ENCODE peak calls at places on chromosomes 11 and 22, in four cellular contexts. One of them, this sample, is unnamed.

GRCh38 chr11:11411401-11411985 is 58.4 kb upstream of the CSNK2A3 start:
- DNase-seq in HepG2: no peak
- DNase-seq in GM12878: no peak
- DNase-seq in A549: no peak
- DNase-seq in this sample: no peak

GRCh38 chr11:11580831-11581492 is 40.8 kb downstream of the GALNT18 start:
- DNase-seq in GM12878: no peak
- DNase-seq in A549: no peak
- DNase-seq in HepG2: no peak
- DNase-seq in this sample: no peak

GRCh38 chr11:26901162-26901561 is 92.8 kb upstream of the FIBIN start:
- DNase-seq in A549: no peak
- DNase-seq in HepG2: no peak
- DNase-seq in GM12878: no peak
- DNase-seq in this sample: no peak

GRCh38 chr11:38323961-38324761 is 1726.1 kb upstream of the RAG2 start:
- DNase-seq in HepG2: no peak
- DNase-seq in GM12878: no peak
- DNase-seq in A549: no peak
- DNase-seq in this sample: no peak

GRCh38 chr11:269146-269890 is 8.9 kb upstream of the NLRP6 start:
- DNase-seq in GM12878: peak
- DNase-seq in HepG2: peak
- DNase-seq in A549: no peak
- DNase-seq in this sample: no peak

GRCh38 chr11:13721760-13722159 is 53.3 kb downstream of the FAR1 start:
- DNase-seq in A549: no peak
- DNase-seq in GM12878: no peak
- DNase-seq in HepG2: no peak
- DNase-seq in this sample: no peak

GRCh38 chr11:98740335-98740734 is 280.4 kb upstream of the CNTN5 start:
- DNase-seq in A549: no peak
- DNase-seq in GM12878: no peak
- DNase-seq in HepG2: no peak
- DNase-seq in this sample: no peak

GRCh38 chr11:82987997-82988396 is 83.7 kb downstream of the RAB30 start:
- DNase-seq in GM12878: no peak
- DNase-seq in A549: no peak
- DNase-seq in HepG2: no peak
- DNase-seq in this sample: no peak

GRCh38 chr11:27254744-27255446 is 108.1 kb downstream of the CCDC34 start:
- DNase-seq in HepG2: no peak
- DNase-seq in GM12878: no peak
- DNase-seq in A549: no peak
- DNase-seq in this sample: no peak

GRCh38 chr22:42780070-42780540 is 59.4 kb upstream of the A4GALT start:
- DNase-seq in GM12878: peak
- DNase-seq in HepG2: peak
- DNase-seq in A549: peak
- DNase-seq in this sample: peak

GRCh38 chr22:32042924-32043323 is at the start of gene SLC5A1:
- DNase-seq in HepG2: no peak
- DNase-seq in A549: no peak
- DNase-seq in GM12878: no peak
- DNase-seq in this sample: no peak

GRCh38 chr22:42754658-42755057 is 34.0 kb upstream of the A4GALT start:
- DNase-seq in GM12878: no peak
- DNase-seq in A549: peak
- DNase-seq in HepG2: peak
- DNase-seq in this sample: peak

GRCh38 chr11:101128571-101129202 is 926 bp downstream of the PGR start:
- DNase-seq in HepG2: no peak
- DNase-seq in A549: no peak
- DNase-seq in GM12878: no peak
- DNase-seq in this sample: peak

GRCh38 chr11:77191823-77192495 is 63.9 kb downstream of the MYO7A start:
- DNase-seq in A549: peak
- DNase-seq in HepG2: peak
- DNase-seq in GM12878: no peak
- DNase-seq in this sample: peak

GRCh38 chr11:81772161-81772560 is 961.5 kb downstream of the FAM181B start:
- DNase-seq in GM12878: no peak
- DNase-seq in A549: no peak
- DNase-seq in HepG2: no peak
- DNase-seq in this sample: no peak

GRCh38 chr11:36713715-36714114 is 115.7 kb upstream of the RAG2 start:
- DNase-seq in A549: no peak
- DNase-seq in GM12878: no peak
- DNase-seq in HepG2: no peak
- DNase-seq in this sample: no peak

GRCh38 chr11:115930276-115930675 is 426.1 kb upstream of the CADM1 start:
- DNase-seq in HepG2: no peak
- DNase-seq in GM12878: no peak
- DNase-seq in A549: no peak
- DNase-seq in this sample: no peak

GRCh38 chr11:111376453-111376871 is 2.6 kb downstream of the POU2AF1 start:
- DNase-seq in A549: no peak
- DNase-seq in HepG2: no peak
- DNase-seq in GM12878: no peak
- DNase-seq in this sample: no peak

GRCh38 chr11:100576044-100577021 is 110.8 kb upstream of the ARHGAP42 start:
- DNase-seq in HepG2: peak
- DNase-seq in GM12878: peak
- DNase-seq in A549: peak
- DNase-seq in this sample: peak

GRCh38 chr11:128458316-128458715 is 129.0 kb downstream of the ETS1 start:
- DNase-seq in HepG2: no peak
- DNase-seq in GM12878: no peak
- DNase-seq in A549: peak
- DNase-seq in this sample: no peak

DNA sequence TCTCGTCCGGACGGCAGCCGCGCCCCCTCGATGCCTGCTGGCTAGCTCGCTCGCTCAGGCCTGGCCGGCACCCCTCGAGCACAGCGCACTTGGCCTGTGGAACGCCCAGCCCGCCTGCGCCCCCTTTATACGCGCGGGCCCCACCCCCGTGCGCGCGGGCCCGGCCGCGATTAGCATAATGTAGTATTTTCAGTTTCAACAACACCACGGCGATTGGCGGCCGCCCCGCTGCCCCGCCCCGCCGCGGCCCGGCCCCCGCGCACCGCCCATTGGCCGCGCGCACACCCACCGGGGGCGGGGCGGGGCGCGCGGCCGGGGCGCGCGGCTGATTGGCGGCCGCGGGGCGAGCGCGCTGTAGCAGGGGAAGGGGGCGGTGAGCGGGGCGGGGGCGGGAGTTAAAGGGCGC is at the start of gene CDKN1C:
- DNase-seq in A549: peak
- DNase-seq in GM12878: no peak
- DNase-seq in HepG2: no peak
- DNase-seq in this sample: peak
- TF ChIP-seq MYC in A549: no peak
- TF ChIP-seq MYC in GM12878: no peak
- TF ChIP-seq MYC in HepG2: no peak
- TF ChIP-seq MYC in this sample: no peak

DNA sequence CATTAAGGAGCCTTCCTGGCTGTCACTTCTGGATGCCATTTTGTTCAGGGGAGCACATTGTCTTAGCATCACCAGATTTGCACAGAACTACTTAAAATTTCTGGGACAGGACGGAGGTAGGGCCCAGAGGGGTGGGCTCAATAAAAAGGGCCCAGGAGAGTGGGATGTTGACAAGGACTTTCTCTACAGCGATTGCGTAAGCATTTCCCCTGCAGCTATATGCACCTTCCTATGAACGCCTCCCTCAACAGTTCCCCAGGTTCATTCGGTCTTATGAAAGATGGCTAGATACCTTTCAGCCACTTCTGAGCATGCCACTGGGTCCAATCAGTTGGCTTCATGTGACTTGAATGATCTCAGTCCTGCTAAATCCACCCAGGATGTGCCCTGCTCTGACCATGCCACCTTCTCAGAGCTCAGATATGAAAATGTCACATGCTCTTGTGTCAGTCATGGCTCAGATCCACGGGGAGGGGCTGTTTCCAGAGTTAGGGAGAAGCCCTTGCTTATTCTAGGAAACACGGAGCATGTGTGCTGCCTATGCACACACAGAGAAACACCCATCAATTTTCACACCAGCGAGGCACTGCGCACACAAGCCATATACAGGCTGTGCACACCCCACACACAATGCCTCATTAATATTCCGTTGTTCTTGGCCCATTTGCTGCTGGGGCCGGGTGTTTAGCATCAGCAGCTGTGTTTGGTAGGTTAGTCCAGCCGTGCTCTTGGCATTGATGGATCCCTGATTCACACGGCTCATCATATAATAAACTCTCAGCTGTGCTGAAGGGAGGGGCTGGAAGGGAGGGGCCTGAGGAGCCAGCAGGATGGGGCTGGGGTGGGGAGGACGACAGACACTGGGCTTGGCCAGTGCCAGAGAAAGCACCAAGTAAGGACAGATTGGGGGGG is 52.5 kb upstream of the NNMT start:
- DNase-seq in HepG2: no peak
- DNase-seq in A549: no peak
- DNase-seq in GM12878: no peak
- DNase-seq in this sample: peak
- TF ChIP-seq KDM1A in HepG2: no peak
- TF ChIP-seq KDM1A in A549: no peak
- TF ChIP-seq KDM1A in GM12878: no peak
- TF ChIP-seq KDM1A in this sample: no peak

DNA sequence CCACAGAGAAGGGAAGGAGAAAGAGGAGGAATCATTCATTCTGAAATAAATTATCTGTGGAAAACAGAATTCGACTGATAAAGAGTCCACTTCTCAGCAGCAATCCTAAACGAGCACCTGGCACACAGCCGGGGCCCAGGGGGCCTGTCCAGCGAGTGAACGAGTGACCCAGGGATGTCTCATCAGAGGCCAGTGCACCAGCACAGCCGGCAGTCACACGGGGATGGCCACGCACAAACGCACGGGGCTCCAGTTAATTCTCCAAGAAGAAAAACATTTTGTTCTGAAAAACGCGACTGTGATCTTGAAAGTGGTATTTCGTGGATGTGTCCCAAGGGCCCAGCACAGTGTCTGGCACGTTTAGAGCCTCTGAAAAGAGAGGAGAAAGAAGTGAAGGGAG is 154.6 kb downstream of the BRD1 start:
- DNase-seq in HepG2: no peak
- DNase-seq in GM12878: no peak
- DNase-seq in A549: no peak
- DNase-seq in this sample: no peak
- TF ChIP-seq MYC in HepG2: no peak
- TF ChIP-seq MYC in GM12878: no peak
- TF ChIP-seq MYC in A549: no peak
- TF ChIP-seq MYC in this sample: no peak

GRCh38 chr11:67314218-67314617 is 10.9 kb downstream of the SSH3 start:
- DNase-seq in HepG2: no peak
- DNase-seq in A549: no peak
- DNase-seq in GM12878: no peak
- DNase-seq in this sample: peak

GRCh38 chr11:67315325-67315909 is 12.1 kb downstream of the SSH3 start:
- DNase-seq in A549: no peak
- DNase-seq in GM12878: no peak
- DNase-seq in HepG2: no peak
- DNase-seq in this sample: peak

GRCh38 chr11:67318239-67318555 is 14.9 kb downstream of the SSH3 start:
- DNase-seq in A549: no peak
- DNase-seq in HepG2: no peak
- DNase-seq in GM12878: no peak
- DNase-seq in this sample: no peak

GRCh38 chr11:67317365-67318238 is 14.3 kb downstream of the SSH3 start:
- DNase-seq in GM12878: peak
- DNase-seq in HepG2: peak
- DNase-seq in A549: peak
- DNase-seq in this sample: peak

DNA sequence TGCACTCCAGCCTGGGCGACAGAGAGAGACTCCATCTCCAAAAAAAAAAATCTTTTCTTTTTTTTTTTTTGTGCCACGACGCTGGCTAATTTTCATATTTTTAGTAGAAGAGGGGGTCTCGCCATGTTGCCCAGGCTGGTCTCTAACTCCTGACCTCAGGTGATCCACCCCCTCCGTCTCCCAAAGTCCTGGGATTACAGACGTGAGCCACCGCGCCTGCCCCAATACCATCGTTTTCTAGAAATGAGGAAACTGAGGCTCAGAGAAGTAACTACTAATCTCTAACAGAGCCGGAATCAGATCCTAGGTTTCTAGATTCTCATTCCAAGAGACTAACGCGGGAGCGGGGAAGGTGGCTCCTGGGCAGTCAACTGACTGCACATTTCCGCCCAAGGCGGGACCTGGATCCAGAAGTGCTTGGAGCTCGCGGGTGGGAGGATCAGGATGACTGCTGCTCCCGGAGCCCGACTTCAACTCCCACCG is 13.6 kb downstream of the SSH3 start:
- DNase-seq in A549: no peak
- DNase-seq in GM12878: no peak
- DNase-seq in HepG2: no peak
- DNase-seq in this sample: no peak
- TF ChIP-seq KDM1A in A549: no peak
- TF ChIP-seq KDM1A in GM12878: no peak
- TF ChIP-seq KDM1A in HepG2: no peak
- TF ChIP-seq KDM1A in this sample: no peak

GRCh38 chr11:134800130-134800529 is 388.1 kb upstream of the B3GAT1 start:
- DNase-seq in HepG2: no peak
- DNase-seq in GM12878: no peak
- DNase-seq in A549: no peak
- DNase-seq in this sample: no peak

GRCh38 chr11:134801526-134801925 is 389.5 kb upstream of the B3GAT1 start:
- DNase-seq in A549: no peak
- DNase-seq in GM12878: no peak
- DNase-seq in HepG2: no peak
- DNase-seq in this sample: no peak

GRCh38 chr11:134802116-134802515 is 390.1 kb upstream of the B3GAT1 start:
- DNase-seq in GM12878: no peak
- DNase-seq in HepG2: no peak
- DNase-seq in A549: no peak
- DNase-seq in this sample: no peak

GRCh38 chr11:134802598-134802997 is 390.6 kb upstream of the B3GAT1 start:
- DNase-seq in A549: no peak
- DNase-seq in HepG2: no peak
- DNase-seq in GM12878: no peak
- DNase-seq in this sample: no peak

DNA sequence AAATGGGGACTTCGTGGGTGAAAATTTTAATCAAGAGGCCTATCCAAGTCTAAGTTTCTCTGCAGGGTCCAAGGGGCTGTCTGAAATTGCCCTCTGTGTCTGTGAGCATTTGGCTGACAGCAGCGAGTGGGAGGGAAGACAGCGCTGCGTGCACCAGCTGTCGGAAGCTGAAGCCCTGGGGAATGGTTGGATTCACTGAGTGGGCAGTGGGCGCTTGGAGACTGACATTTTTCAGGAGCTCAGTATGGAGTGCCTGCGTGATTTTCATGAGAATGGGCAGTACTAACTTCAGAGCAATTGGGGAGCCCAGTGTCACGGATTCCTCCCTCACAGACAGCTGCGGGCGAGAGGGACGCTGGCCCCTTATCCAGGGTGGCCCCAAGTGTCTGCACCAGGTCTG is 388.8 kb upstream of the B3GAT1 start:
- DNase-seq in A549: no peak
- DNase-seq in GM12878: no peak
- DNase-seq in HepG2: no peak
- DNase-seq in this sample: no peak
- TF ChIP-seq MYC in A549: no peak
- TF ChIP-seq MYC in GM12878: no peak
- TF ChIP-seq MYC in HepG2: no peak
- TF ChIP-seq MYC in this sample: no peak

This sample was measured in K562.